ENCODE peak calls at places on chromosomes 5 and 9, in six cellular contexts. S, G, L, Z, U and H are unnamed samples.

GRCh38 chr9:132295181-132295580 is 59.6 kb downstream of the SETX start:
- DNase-seq in G (no peak), Z (no peak), L (no peak), S (no peak), U (no peak), H (no peak)

GRCh38 chr9:34332370-34332964 is 3.1 kb downstream of the NUDT2 start:
- DNase-seq in Z (no peak), G (no peak), S (no peak), L (peak), U (no peak), H (peak)

GRCh38 chr5:145944328-145944727 is 8.0 kb downstream of the SH3RF2 start:
- DNase-seq in U (no peak), G (no peak), S (no peak), Z (no peak), L (no peak), H (no peak)

GRCh38 chr5:4653475-4653874 is 486.7 kb upstream of the ADAMTS16 start:
- DNase-seq in U (no peak), Z (no peak), S (no peak), G (no peak), L (no peak), H (no peak)

GRCh38 chr5:168943999-168944398 is 356.9 kb downstream of the SLIT3 start:
- DNase-seq in S (no peak), L (no peak), G (no peak), Z (no peak), U (no peak), H (no peak)

GRCh38 chr9:133526721-133527321 is 2.1 kb upstream of the MYMK start:
- DNase-seq in Z (no peak), U (no peak), L (no peak), G (no peak), S (no peak), H (no peak)

GRCh38 chr5:112024769-112025168 is 267.8 kb upstream of the NREP start:
- DNase-seq in L (no peak), Z (no peak), S (no peak), U (no peak), G (no peak), H (no peak)

GRCh38 chr5:1180096-1180495 is 21.3 kb upstream of the SLC6A19 start:
- DNase-seq in S (no peak), U (no peak), L (no peak), G (no peak), Z (peak), H (no peak)

GRCh38 chr5:32444946-32445758 is 612 bp upstream of the ZFR start:
- DNase-seq in L (no peak), G (no peak), Z (no peak), U (no peak), S (no peak), H (no peak)

GRCh38 chr9:78118742-78119473 is 87.3 kb upstream of the GNAQ start:
- DNase-seq in U (no peak), S (peak), G (no peak), Z (no peak), L (peak), H (peak)

GRCh38 chr9:94967481-94967880 is 241.0 kb downstream of the AOPEP start:
- DNase-seq in Z (no peak), G (no peak), S (no peak), U (peak), L (no peak), H (no peak)

GRCh38 chr5:174801798-174802197 is 77.4 kb downstream of the MSX2 start:
- DNase-seq in S (no peak), U (no peak), G (no peak), Z (no peak), L (peak), H (no peak)

GRCh38 chr5:139105621-139106071 is 92.5 kb downstream of the SIL1 start:
- DNase-seq in Z (no peak), G (no peak), U (no peak), L (no peak), S (no peak), H (no peak)

GRCh38 chr5:178730940-178731265 is 444 bp upstream of the ZNF354A start:
- DNase-seq in G (no peak), L (no peak), Z (no peak), S (no peak), U (no peak), H (no peak)

GRCh38 chr9:76045217-76045616 is 154.7 kb downstream of the PCSK5 start:
- DNase-seq in U (no peak), Z (no peak), S (no peak), G (no peak), L (no peak), H (no peak)

GRCh38 chr5:371811-372555 is 50.5 kb downstream of the AHRR start:
- DNase-seq in S (no peak), Z (no peak), U (no peak), G (no peak), L (no peak), H (no peak)

GRCh38 chr5:33810491-33811120 is 81.2 kb downstream of the ADAMTS12 start:
- DNase-seq in S (no peak), L (peak), Z (peak), U (no peak), G (no peak), H (no peak)

GRCh38 chr9:137814436-137814835 is 63.1 kb upstream of the CACNA1B start:
- DNase-seq in S (no peak), U (no peak), L (no peak), G (no peak), Z (no peak), H (no peak)

GRCh38 chr5:35938518-35939227 is at the start of gene CAPSL:
- DNase-seq in L (peak), Z (no peak), S (no peak), G (no peak), U (peak), H (no peak)

GRCh38 chr9:95876595-95876994 is 1.1 kb downstream of the ERCC6L2 start:
- DNase-seq in S (no peak), Z (no peak), U (no peak), G (no peak), L (peak), H (no peak)

GRCh38 chr9:16870606-16871357 is at the start of gene BNC2:
- DNase-seq in S (no peak), Z (peak), L (peak), U (peak), G (peak), H (no peak)

GRCh38 chr5:41629897-41630296 is 119.5 kb upstream of the PLCXD3 start:
- DNase-seq in S (no peak), L (no peak), Z (no peak), U (no peak), G (no peak), H (no peak)

GRCh38 chr9:108271646-108272349 is 584.0 kb downstream of the ACTL7B start:
- DNase-seq in S (peak), U (peak), L (peak), G (no peak), Z (no peak), H (peak)

GRCh38 chr5:19709403-19709802 is 278.6 kb downstream of the CDH18 start:
- DNase-seq in Z (no peak), U (no peak), S (no peak), L (no peak), G (no peak), H (no peak)
- TF ChIP-seq CTCF in Z (no peak), U (no peak), S (no peak), L (no peak), G (no peak), H (no peak)

GRCh38 chr9:13033959-13034695 is 245.4 kb downstream of the MPDZ start:
- DNase-seq in L (peak), Z (peak), S (no peak), G (peak), U (peak), H (no peak)
- H3K4me3 ChIP-seq in L (peak), Z (peak), S (peak), G (peak), U (no peak), H (peak)

GRCh38 chr5:50958852-50959457 is 292.5 kb downstream of the PARP8 start:
- DNase-seq in L (peak), S (no peak), Z (no peak), G (no peak), U (peak), H (no peak)
- TF ChIP-seq CTCF in L (peak), S (peak), Z (peak), G (peak), U (peak), H (peak)

GRCh38 chr9:38298904-38299303 is 93.6 kb upstream of the ALDH1B1 start:
- DNase-seq in G (no peak), L (no peak), S (no peak), U (no peak), Z (no peak), H (no peak)

GRCh38 chr9:38299856-38300255 is 92.6 kb upstream of the ALDH1B1 start:
- DNase-seq in Z (no peak), U (no peak), L (no peak), G (no peak), S (no peak), H (no peak)

GRCh38 chr9:38305616-38306015 is 86.9 kb upstream of the ALDH1B1 start:
- DNase-seq in U (no peak), L (no peak), S (no peak), G (no peak), Z (no peak), H (no peak)

GRCh38 chr9:38298503-38298902 is 94.0 kb upstream of the ALDH1B1 start:
- DNase-seq in Z (no peak), U (no peak), G (no peak), L (no peak), S (no peak), H (no peak)

GRCh38 chr9:38301376-38302106 is 91.0 kb upstream of the ALDH1B1 start:
- DNase-seq in G (no peak), Z (no peak), S (no peak), L (no peak), U (no peak), H (no peak)
- H3K4me3 ChIP-seq in G (no peak), Z (no peak), S (no peak), L (no peak), U (no peak), H (no peak)

DNA sequence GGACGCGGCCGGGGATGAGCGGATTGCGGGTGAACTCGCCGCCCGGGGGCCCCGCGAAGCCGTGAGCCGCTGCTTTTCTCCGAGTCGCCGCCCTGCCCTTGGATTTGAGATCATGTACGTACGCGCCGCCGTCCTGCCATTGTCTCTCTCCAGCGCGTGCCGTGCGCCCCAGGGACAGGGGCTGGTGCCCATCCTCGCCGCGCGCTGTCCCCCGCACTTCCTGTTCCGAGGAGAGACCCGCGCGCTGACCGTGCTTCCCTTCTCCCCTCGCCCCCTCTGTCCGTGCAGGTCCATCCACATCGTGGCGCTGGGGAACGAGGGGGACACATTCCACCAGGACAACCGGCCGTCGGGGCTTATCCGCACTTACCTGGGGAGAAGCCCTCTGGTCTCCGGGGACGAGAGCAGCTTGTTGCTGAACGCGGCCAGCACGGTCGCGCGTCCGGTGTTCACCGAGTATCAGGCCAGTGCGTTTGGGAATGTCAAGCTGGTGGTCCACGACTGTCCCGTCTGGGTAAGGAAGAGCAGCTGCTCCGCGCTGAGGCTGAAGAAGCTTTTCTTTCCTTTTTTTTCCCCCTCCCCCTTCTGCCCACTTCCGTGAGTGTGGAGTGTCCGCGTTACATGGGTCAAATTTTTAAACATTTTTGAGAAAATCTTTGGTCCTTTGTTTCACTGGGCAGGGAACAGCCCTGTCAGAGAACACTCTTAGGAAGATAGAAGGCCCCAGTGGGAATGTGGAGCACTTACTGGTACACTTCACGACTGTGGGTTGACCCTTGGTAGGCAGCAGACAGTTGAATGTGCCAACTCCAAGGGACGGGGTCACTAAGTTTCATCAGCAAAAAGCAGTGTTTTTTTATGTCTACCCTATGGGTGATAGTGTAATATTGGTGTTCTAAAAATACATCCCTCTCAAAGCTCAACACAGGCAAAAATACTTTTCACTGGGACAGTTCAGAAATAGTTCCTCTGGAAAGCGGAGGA is 727 bp downstream of the RHOBTB3 start:
- DNase-seq in L (peak), G (peak), U (peak), Z (peak), S (no peak), H (no peak)
- TF ChIP-seq CTCF in L (no peak), G (peak), U (no peak), Z (no peak), S (no peak), H (no peak)

GRCh38 chr5:96909003-96909402 is 26.9 kb upstream of the LNPEP start:
- DNase-seq in G (no peak), Z (no peak), U (no peak), S (no peak), L (no peak), H (no peak)

GRCh38 chr5:96903300-96903699 is 27.0 kb downstream of the ERAP2 start:
- DNase-seq in U (no peak), Z (no peak), S (no peak), G (no peak), L (peak), H (no peak)

GRCh38 chr5:96902876-96903275 is 26.6 kb downstream of the ERAP2 start:
- DNase-seq in Z (no peak), S (no peak), U (no peak), G (no peak), L (no peak), H (no peak)

GRCh38 chr5:96904054-96904931 is 28.0 kb downstream of the ERAP2 start:
- DNase-seq in U (no peak), G (no peak), S (peak), Z (no peak), L (no peak), H (no peak)

DNA sequence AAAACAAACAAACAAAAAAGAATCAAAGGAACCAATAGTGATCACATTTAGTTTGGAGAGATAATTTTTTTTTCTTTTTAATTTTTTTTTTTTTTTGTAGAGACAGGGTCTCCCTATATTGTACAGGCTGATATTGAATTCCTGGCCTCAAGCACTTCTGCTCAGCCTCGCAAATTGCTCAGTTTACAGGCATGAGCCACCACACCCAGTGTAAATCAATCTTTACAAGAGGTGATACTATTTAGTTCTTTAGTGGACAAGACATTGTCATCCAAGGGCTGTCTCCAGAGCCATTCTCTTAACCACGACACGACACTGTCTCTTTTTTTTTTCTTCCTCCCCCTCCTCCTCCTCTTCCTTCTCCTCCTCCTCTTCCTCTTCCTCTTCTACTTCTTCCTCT is 29.6 kb downstream of the ERAP2 start:
- DNase-seq in Z (no peak), U (no peak), S (no peak), L (no peak), G (no peak), H (no peak)
- H3K4me3 ChIP-seq in Z (no peak), U (no peak), S (no peak), L (no peak), G (no peak), H (no peak)

DNA sequence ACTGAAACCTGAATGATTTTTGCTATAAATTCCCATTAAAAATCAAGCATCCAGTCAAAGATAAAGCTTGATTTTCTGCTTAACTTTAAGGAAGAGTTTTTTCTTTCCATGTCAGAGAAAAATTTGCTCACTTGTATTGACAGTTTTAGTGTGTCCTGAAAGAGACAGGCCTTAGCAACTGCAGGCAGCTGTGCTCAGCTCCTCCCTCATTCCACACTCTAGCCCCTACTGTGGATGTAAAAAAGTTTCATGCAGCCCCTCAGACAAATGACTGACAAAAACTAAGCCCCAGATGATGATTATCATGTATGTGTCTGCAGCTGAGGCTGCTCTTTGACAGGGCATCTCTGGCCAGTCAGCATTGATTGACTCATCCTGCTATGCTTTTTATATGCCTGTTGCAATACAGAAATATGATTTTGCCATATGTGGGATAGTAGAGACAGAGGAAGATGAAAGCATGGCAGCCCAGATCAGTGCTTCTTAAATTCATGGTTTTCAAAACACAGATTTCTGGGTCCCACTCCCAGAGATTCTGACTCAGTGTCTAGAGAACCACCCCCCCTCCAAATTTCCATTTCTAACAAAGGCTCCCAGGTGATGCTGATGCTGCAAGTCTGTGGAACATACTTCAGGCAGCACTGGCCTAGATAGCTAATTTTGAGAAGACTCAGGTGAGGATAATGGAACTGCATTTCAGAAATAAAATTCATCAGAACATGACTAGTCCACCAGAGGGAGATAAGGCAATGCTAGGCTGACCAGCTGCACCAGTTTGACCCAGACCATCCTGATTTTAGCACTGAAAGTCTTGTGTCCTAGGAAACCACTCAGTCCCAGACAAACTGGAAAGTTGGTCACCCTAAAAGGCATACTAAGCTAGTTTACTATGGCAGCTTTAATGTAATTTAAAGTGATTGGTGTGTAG is 298.7 kb upstream of the KCNN2 start:
- DNase-seq in S (no peak), G (no peak), Z (no peak), U (no peak), L (no peak), H (no peak)
- TF ChIP-seq CTCF in S (peak), G (no peak), Z (no peak), U (no peak), L (no peak), H (peak)

GRCh38 chr9:128656416-128657343 is at the start of gene DYNC2I2:
- DNase-seq in U (peak), S (peak), Z (peak), L (peak), G (peak), H (no peak)
- H3K4me3 ChIP-seq in U (peak), S (peak), Z (peak), L (peak), G (peak), H (peak)